ENCODE peak calls at places on chromosomes 7 and 10, in seven cellular contexts. U, G, L, J, C, S and V are unnamed samples. For H3K9me3, the result is how much of the 10 kb centered on the place peaks cover.

GRCh38 chr10:14450041-14450491 is 119.3 kb upstream of the FRMD4A start:
- DNase-seq in S (no peak), C (no peak), J (no peak), U (peak), G (no peak), L (no peak), V (peak)

GRCh38 chr10:10482613-10483012 is 535.1 kb upstream of the CELF2 start:
- DNase-seq in J (no peak), G (no peak), L (no peak), U (peak), S (no peak), C (no peak), V (no peak)

GRCh38 chr7:142939226-142939910 is at the start of gene LLCFC1:
- DNase-seq in S (no peak), C (no peak), L (no peak), J (no peak), G (peak), U (peak), V (no peak)

GRCh38 chr10:132397036-132397541 is at the start of gene PWWP2B:
- DNase-seq in G (peak), U (peak), L (peak), J (peak), C (no peak), S (no peak), V (peak)

GRCh38 chr7:112129655-112130323 is 76.4 kb downstream of the DOCK4 start:
- DNase-seq in C (no peak), G (no peak), S (peak), L (no peak), U (no peak), J (no peak), V (no peak)

GRCh38 chr7:33754933-33755928 is 150.1 kb upstream of the BMPER start:
- DNase-seq in L (no peak), U (no peak), J (no peak), S (no peak), G (no peak), C (no peak), V (no peak)

GRCh38 chr10:128084364-128084763 is 41.9 kb downstream of the MKI67 start:
- DNase-seq in U (no peak), L (no peak), G (no peak), C (no peak), J (no peak), S (no peak), V (no peak)

GRCh38 chr10:37721100-37721499 is 136.3 kb downstream of the ZNF248 start:
- DNase-seq in U (no peak), C (no peak), L (no peak), G (no peak), J (no peak), S (no peak), V (no peak)

GRCh38 chr7:141362580-141363435 is 188.4 kb upstream of the AGK start:
- DNase-seq in S (no peak), L (no peak), C (no peak), U (peak), J (no peak), G (no peak), V (peak)

DNA sequence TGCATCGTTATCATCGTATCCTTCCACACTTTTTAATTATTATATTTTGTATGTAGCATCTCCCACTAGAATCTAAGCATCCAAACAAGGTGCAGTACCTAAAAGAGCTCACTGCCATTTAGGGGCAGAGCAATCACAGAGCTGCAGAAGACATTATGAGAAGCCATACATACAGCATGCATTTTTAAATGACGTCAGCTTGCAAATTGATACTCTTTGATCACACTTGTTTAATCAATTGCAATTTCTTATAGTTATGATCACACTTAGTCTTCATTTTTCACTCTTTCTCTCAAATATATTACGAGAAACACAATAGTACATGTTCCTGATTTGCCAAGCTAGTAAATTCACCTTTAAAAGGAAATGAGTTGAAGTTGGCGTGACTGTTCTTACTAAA is 753.3 kb upstream of the LRRN3 start:
- DNase-seq in C (no peak), U (no peak), L (no peak), J (no peak), S (no peak), G (no peak), V (no peak)
- H3K9me3 ChIP-seq in C (under half), U (under half), L (under half), J (under half), S (under half), G (under half), V (under half)

DNA sequence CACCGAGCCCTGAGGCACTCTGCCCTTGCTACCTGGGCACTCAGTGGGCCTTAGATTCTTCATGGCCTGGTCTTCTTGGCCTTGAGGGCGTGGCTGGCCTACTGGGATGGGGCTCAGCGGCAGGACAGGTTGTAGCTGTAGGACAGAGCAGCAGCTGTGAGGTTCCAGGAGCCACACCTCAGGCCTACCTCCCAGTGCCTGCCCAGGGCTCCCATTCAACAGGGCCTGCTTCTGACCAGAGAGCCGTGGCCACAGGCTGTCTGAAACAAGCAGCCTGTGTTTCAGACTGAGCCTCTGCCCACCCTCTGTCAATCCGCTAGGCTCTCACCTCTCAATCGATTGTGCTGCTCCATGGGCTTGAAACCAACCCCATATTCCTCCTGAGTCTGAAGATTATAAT is 928.0 kb upstream of the ZNF722 start:
- DNase-seq in S (peak), C (no peak), G (no peak), U (no peak), L (no peak), J (no peak), V (no peak)
- H3K9me3 ChIP-seq in S (under half), C (half or more), G (under half), U (under half), L (under half), J (half or more), V (under half)

GRCh38 chr7:64993901-64994300 is 3.1 kb upstream of the ZNF117 start:
- DNase-seq in U (no peak), C (no peak), G (no peak), J (no peak), S (no peak), L (no peak), V (no peak)

GRCh38 chr7:64990936-64991335 is at the start of gene ZNF117:
- DNase-seq in L (no peak), J (no peak), S (no peak), C (no peak), U (no peak), G (no peak), V (no peak)

GRCh38 chr7:64990216-64990615 is 620 bp downstream of the ZNF117 start:
- DNase-seq in L (no peak), G (no peak), U (no peak), S (no peak), J (no peak), C (no peak), V (no peak)

GRCh38 chr7:64996305-64996704 is 5.5 kb upstream of the ZNF117 start:
- DNase-seq in C (no peak), U (no peak), G (no peak), J (no peak), S (no peak), L (no peak), V (no peak)

DNA sequence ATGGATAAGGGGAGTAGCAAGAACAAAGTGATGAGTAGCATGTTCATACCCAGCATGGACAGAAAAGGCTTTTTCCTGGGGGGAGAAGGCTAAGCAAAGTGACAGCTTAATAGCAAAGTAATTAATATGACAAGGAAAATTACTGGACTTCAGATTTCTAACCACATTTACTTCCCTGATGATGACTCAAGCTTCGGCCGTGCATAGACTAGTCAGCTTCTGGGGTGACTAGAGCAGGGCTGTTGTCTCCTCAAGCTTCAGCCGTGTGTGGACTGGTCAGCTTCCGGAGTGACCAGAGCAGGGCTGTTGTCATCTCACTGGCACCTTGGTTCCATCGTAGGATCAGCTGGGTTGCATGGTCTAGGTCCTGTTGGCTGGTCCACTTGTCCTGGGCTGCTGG is 2.1 kb upstream of the ZNF117 start:
- DNase-seq in C (no peak), G (no peak), S (no peak), J (no peak), L (no peak), U (no peak), V (no peak)
- H3K9me3 ChIP-seq in C (half or more), G (under half), S (under half), J (half or more), L (under half), U (under half), V (half or more)

GRCh38 chr7:157678503-157678902 is 341.7 kb downstream of the DNAJB6 start:
- DNase-seq in L (no peak), C (no peak), J (no peak), U (no peak), G (peak), S (no peak), V (no peak)
- H3K9me3 ChIP-seq in L (under half), C (under half), J (under half), U (under half), G (under half), S (under half), V (under half)

DNA sequence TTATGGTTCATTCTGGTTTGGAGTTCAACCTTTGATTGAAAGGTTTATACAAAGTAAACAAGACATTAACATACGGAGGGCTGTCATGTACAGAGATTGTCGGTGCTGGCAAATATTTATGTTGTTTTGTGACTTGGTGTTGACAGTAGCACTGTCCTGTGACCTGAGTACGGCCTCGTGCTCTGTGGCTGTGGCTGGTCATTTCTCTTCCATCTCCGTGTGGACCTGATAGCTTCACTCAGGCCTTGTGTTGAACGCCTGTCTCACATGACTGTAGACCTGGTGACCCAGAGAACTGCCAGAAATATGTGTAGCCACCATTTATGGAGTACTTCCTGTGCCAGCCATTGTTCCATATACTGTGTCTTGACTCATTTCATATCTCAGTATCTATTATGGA is 311.6 kb downstream of the CCDC3 start:
- DNase-seq in L (no peak), J (no peak), U (no peak), S (no peak), G (no peak), C (no peak), V (no peak)
- H3K9me3 ChIP-seq in L (under half), J (under half), U (under half), S (under half), G (under half), C (under half), V (under half)

GRCh38 chr7:153616808-153617207 is 435.4 kb upstream of the DPP6 start:
- DNase-seq in L (no peak), U (no peak), C (no peak), J (no peak), S (no peak), G (no peak), V (peak)
- H3K9me3 ChIP-seq in L (under half), U (under half), C (under half), J (under half), S (under half), G (under half), V (under half)

GRCh38 chr7:57210212-57210611 is 78.0 kb upstream of the ZNF479 start:
- DNase-seq in J (no peak), S (no peak), U (no peak), L (no peak), C (no peak), G (no peak), V (no peak)

GRCh38 chr7:57211428-57212100 is 79.3 kb upstream of the ZNF479 start:
- DNase-seq in L (no peak), U (no peak), C (no peak), J (no peak), G (no peak), S (no peak), V (no peak)

GRCh38 chr7:57215423-57215822 is 83.2 kb upstream of the ZNF479 start:
- DNase-seq in C (no peak), L (no peak), J (no peak), S (no peak), G (no peak), U (no peak), V (no peak)

GRCh38 chr7:57207836-57208235 is 75.6 kb upstream of the ZNF479 start:
- DNase-seq in U (no peak), L (no peak), J (no peak), S (no peak), G (no peak), C (no peak), V (no peak)

DNA sequence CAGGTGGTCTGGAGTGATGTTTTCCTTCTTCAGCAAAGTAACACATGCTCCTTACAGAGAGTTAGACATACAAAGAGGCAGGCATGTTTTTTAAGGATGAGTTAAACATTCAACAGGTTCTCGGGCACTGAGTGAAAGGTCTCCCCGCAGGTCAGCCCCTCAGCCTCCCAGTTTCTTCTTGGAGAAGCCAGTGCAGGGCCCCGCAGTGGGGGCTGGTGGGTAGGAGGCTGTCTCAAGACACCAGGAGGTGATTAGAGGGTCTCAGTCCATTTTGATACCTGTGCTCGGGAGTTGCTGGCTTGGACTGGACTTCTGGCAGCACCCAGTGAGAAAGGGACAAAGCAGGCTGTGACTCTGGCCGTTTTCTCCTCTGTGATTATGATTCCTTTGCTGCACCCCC is 78.6 kb upstream of the ZNF479 start:
- DNase-seq in J (no peak), L (no peak), C (no peak), G (no peak), S (no peak), U (no peak), V (no peak)
- H3K9me3 ChIP-seq in J (half or more), L (under half), C (half or more), G (under half), S (under half), U (under half), V (under half)

DNA sequence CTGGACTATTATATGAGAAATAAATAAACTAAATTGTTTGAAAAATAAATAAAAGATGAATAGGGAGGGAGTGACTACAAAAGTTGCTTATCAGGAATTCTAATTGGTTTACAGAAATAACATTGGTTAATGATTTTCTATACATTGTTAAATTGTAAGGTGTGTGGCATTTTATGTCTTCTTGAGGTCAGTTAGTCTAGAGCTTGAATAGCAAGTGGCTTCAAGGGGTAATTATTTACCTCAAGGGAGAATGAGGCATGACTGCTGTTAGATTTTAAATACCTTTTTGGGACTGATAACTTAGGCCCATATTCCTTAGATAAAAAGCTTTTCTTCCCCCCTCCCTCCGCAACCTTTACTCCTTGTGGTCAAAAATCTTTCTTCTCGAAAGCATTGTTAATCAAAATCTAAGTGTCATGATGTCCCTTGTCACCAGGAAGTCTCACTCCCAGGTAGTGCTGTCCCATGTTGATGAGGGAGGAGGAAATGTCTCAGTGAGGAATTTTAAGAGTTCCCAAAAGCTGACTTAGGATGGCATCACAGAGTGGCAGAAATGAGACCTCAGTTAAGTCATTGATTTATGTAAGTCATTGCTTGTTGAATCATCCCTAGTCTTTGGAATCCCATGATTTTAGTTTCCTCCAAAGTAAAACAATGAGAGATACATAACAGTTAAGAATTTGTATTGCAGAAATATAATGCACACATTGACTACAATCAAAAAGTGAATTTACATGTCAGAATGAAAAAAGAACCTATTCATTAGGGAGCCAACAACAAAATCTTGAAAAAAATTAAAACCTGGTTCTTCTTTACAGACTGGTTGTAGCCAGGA is 71.5 kb downstream of the MAPK8 start:
- DNase-seq in J (no peak), C (no peak), S (no peak), G (no peak), U (no peak), L (no peak), V (no peak)
- H3K9me3 ChIP-seq in J (under half), C (under half), S (under half), G (under half), U (under half), L (under half), V (under half)